ENCODE peak calls at places on chromosomes 13 and 19, in seven cellular contexts. One of them, this sample, is unnamed.

GRCh38 chr19:3750211-3750610 is 11.3 kb downstream of the APBA3 start:
- DNase-seq in stimulated activated CD4-positive, alpha-beta T cell treated with anti-CD3 and anti-CD28 coated beads, Interleukin-12 subunit alpha, Interleukin-12 subunit beta, amount 100 ng/mL, for 4 hours: no peak
- DNase-seq in naive thymus-derived CD4-positive, alpha-beta T cell: no peak
- DNase-seq in fibroblast of pulmonary artery: no peak
- DNase-seq in stromal cell of bone marrow: no peak
- DNase-seq in HFFc6: no peak
- DNase-seq in colonic mucosa: no peak
- DNase-seq in this sample: no peak

GRCh38 chr19:20858218-20858617 is 64.8 kb upstream of the ZNF85 start:
- DNase-seq in stimulated activated CD4-positive, alpha-beta T cell treated with anti-CD3 and anti-CD28 coated beads, Interleukin-12 subunit alpha, Interleukin-12 subunit beta, amount 100 ng/mL, for 4 hours: no peak
- DNase-seq in naive thymus-derived CD4-positive, alpha-beta T cell: no peak
- DNase-seq in fibroblast of pulmonary artery: no peak
- DNase-seq in stromal cell of bone marrow: no peak
- DNase-seq in HFFc6: no peak
- DNase-seq in colonic mucosa: no peak
- DNase-seq in this sample: no peak

GRCh38 chr19:1410136-1410786 is 2.9 kb downstream of the DAZAP1 start:
- DNase-seq in stimulated activated CD4-positive, alpha-beta T cell treated with anti-CD3 and anti-CD28 coated beads, Interleukin-12 subunit alpha, Interleukin-12 subunit beta, amount 100 ng/mL, for 4 hours: no peak
- DNase-seq in naive thymus-derived CD4-positive, alpha-beta T cell: no peak
- DNase-seq in fibroblast of pulmonary artery: peak
- DNase-seq in stromal cell of bone marrow: no peak
- DNase-seq in HFFc6: no peak
- DNase-seq in colonic mucosa: no peak
- DNase-seq in this sample: no peak

GRCh38 chr13:93080587-93080986 is 146.0 kb upstream of the GPC6 start:
- DNase-seq in stimulated activated CD4-positive, alpha-beta T cell treated with anti-CD3 and anti-CD28 coated beads, Interleukin-12 subunit alpha, Interleukin-12 subunit beta, amount 100 ng/mL, for 4 hours: no peak
- DNase-seq in naive thymus-derived CD4-positive, alpha-beta T cell: no peak
- DNase-seq in fibroblast of pulmonary artery: peak
- DNase-seq in stromal cell of bone marrow: no peak
- DNase-seq in HFFc6: no peak
- DNase-seq in colonic mucosa: no peak
- DNase-seq in this sample: no peak

GRCh38 chr13:95117092-95117491 is 184.2 kb downstream of the ABCC4 start:
- DNase-seq in stimulated activated CD4-positive, alpha-beta T cell treated with anti-CD3 and anti-CD28 coated beads, Interleukin-12 subunit alpha, Interleukin-12 subunit beta, amount 100 ng/mL, for 4 hours: no peak
- DNase-seq in naive thymus-derived CD4-positive, alpha-beta T cell: no peak
- DNase-seq in fibroblast of pulmonary artery: no peak
- DNase-seq in stromal cell of bone marrow: no peak
- DNase-seq in HFFc6: no peak
- DNase-seq in colonic mucosa: no peak
- DNase-seq in this sample: no peak

GRCh38 chr19:13842294-13843103 is 34.4 kb upstream of the NANOS3 start:
- DNase-seq in stimulated activated CD4-positive, alpha-beta T cell treated with anti-CD3 and anti-CD28 coated beads, Interleukin-12 subunit alpha, Interleukin-12 subunit beta, amount 100 ng/mL, for 4 hours: peak
- DNase-seq in naive thymus-derived CD4-positive, alpha-beta T cell: peak
- DNase-seq in fibroblast of pulmonary artery: peak
- DNase-seq in stromal cell of bone marrow: no peak
- DNase-seq in HFFc6: peak
- DNase-seq in colonic mucosa: peak
- DNase-seq in this sample: no peak

GRCh38 chr19:5205388-5205787 is 135.2 kb downstream of the PTPRS start:
- DNase-seq in stimulated activated CD4-positive, alpha-beta T cell treated with anti-CD3 and anti-CD28 coated beads, Interleukin-12 subunit alpha, Interleukin-12 subunit beta, amount 100 ng/mL, for 4 hours: no peak
- DNase-seq in naive thymus-derived CD4-positive, alpha-beta T cell: peak
- DNase-seq in fibroblast of pulmonary artery: no peak
- DNase-seq in stromal cell of bone marrow: no peak
- DNase-seq in HFFc6: no peak
- DNase-seq in colonic mucosa: no peak
- DNase-seq in this sample: no peak

GRCh38 chr13:55627221-55627620 is 1513.5 kb upstream of the PRR20A start:
- DNase-seq in stimulated activated CD4-positive, alpha-beta T cell treated with anti-CD3 and anti-CD28 coated beads, Interleukin-12 subunit alpha, Interleukin-12 subunit beta, amount 100 ng/mL, for 4 hours: no peak
- DNase-seq in naive thymus-derived CD4-positive, alpha-beta T cell: no peak
- DNase-seq in fibroblast of pulmonary artery: no peak
- DNase-seq in stromal cell of bone marrow: no peak
- DNase-seq in HFFc6: no peak
- DNase-seq in colonic mucosa: no peak
- DNase-seq in this sample: no peak

GRCh38 chr19:37537391-37537947 is 30.7 kb downstream of the ZNF793 start:
- DNase-seq in stimulated activated CD4-positive, alpha-beta T cell treated with anti-CD3 and anti-CD28 coated beads, Interleukin-12 subunit alpha, Interleukin-12 subunit beta, amount 100 ng/mL, for 4 hours: no peak
- DNase-seq in naive thymus-derived CD4-positive, alpha-beta T cell: no peak
- DNase-seq in fibroblast of pulmonary artery: peak
- DNase-seq in stromal cell of bone marrow: no peak
- DNase-seq in HFFc6: no peak
- DNase-seq in colonic mucosa: no peak
- DNase-seq in this sample: no peak

GRCh38 chr19:27901078-27901477 is 1311.9 kb downstream of the UQCRFS1 start:
- DNase-seq in stimulated activated CD4-positive, alpha-beta T cell treated with anti-CD3 and anti-CD28 coated beads, Interleukin-12 subunit alpha, Interleukin-12 subunit beta, amount 100 ng/mL, for 4 hours: no peak
- DNase-seq in naive thymus-derived CD4-positive, alpha-beta T cell: no peak
- DNase-seq in fibroblast of pulmonary artery: no peak
- DNase-seq in stromal cell of bone marrow: no peak
- DNase-seq in HFFc6: no peak
- DNase-seq in colonic mucosa: no peak
- DNase-seq in this sample: no peak

GRCh38 chr13:94309997-94310842 is 169.3 kb downstream of the DCT start:
- DNase-seq in stimulated activated CD4-positive, alpha-beta T cell treated with anti-CD3 and anti-CD28 coated beads, Interleukin-12 subunit alpha, Interleukin-12 subunit beta, amount 100 ng/mL, for 4 hours: no peak
- DNase-seq in naive thymus-derived CD4-positive, alpha-beta T cell: no peak
- DNase-seq in fibroblast of pulmonary artery: peak
- DNase-seq in stromal cell of bone marrow: peak
- DNase-seq in HFFc6: peak
- DNase-seq in colonic mucosa: no peak
- DNase-seq in this sample: no peak

GRCh38 chr19:45789035-45789786 is 3.4 kb downstream of the DMWD start:
- DNase-seq in stimulated activated CD4-positive, alpha-beta T cell treated with anti-CD3 and anti-CD28 coated beads, Interleukin-12 subunit alpha, Interleukin-12 subunit beta, amount 100 ng/mL, for 4 hours: no peak
- DNase-seq in naive thymus-derived CD4-positive, alpha-beta T cell: no peak
- DNase-seq in fibroblast of pulmonary artery: no peak
- DNase-seq in stromal cell of bone marrow: no peak
- DNase-seq in HFFc6: no peak
- DNase-seq in colonic mucosa: no peak
- DNase-seq in this sample: no peak

GRCh38 chr13:113935523-113935922 is 38.4 kb downstream of the C13orf46 start:
- DNase-seq in stimulated activated CD4-positive, alpha-beta T cell treated with anti-CD3 and anti-CD28 coated beads, Interleukin-12 subunit alpha, Interleukin-12 subunit beta, amount 100 ng/mL, for 4 hours: no peak
- DNase-seq in naive thymus-derived CD4-positive, alpha-beta T cell: no peak
- DNase-seq in fibroblast of pulmonary artery: no peak
- DNase-seq in stromal cell of bone marrow: no peak
- DNase-seq in HFFc6: no peak
- DNase-seq in colonic mucosa: no peak
- DNase-seq in this sample: peak

GRCh38 chr13:64180756-64181155 is 2765.1 kb upstream of the PCDH20 start:
- DNase-seq in stimulated activated CD4-positive, alpha-beta T cell treated with anti-CD3 and anti-CD28 coated beads, Interleukin-12 subunit alpha, Interleukin-12 subunit beta, amount 100 ng/mL, for 4 hours: no peak
- DNase-seq in naive thymus-derived CD4-positive, alpha-beta T cell: no peak
- DNase-seq in fibroblast of pulmonary artery: no peak
- DNase-seq in stromal cell of bone marrow: no peak
- DNase-seq in HFFc6: no peak
- DNase-seq in colonic mucosa: no peak
- DNase-seq in this sample: no peak

GRCh38 chr13:23963947-23964346 is 66.6 kb upstream of the C1QTNF9B start:
- DNase-seq in stimulated activated CD4-positive, alpha-beta T cell treated with anti-CD3 and anti-CD28 coated beads, Interleukin-12 subunit alpha, Interleukin-12 subunit beta, amount 100 ng/mL, for 4 hours: no peak
- DNase-seq in naive thymus-derived CD4-positive, alpha-beta T cell: no peak
- DNase-seq in fibroblast of pulmonary artery: no peak
- DNase-seq in stromal cell of bone marrow: no peak
- DNase-seq in HFFc6: no peak
- DNase-seq in colonic mucosa: no peak
- DNase-seq in this sample: no peak

GRCh38 chr13:61695147-61695546 is 279.5 kb upstream of the PCDH20 start:
- DNase-seq in stimulated activated CD4-positive, alpha-beta T cell treated with anti-CD3 and anti-CD28 coated beads, Interleukin-12 subunit alpha, Interleukin-12 subunit beta, amount 100 ng/mL, for 4 hours: no peak
- DNase-seq in naive thymus-derived CD4-positive, alpha-beta T cell: no peak
- DNase-seq in fibroblast of pulmonary artery: no peak
- DNase-seq in stromal cell of bone marrow: no peak
- DNase-seq in HFFc6: no peak
- DNase-seq in colonic mucosa: no peak
- DNase-seq in this sample: no peak

GRCh38 chr19:1171755-1172352 is 2.2 kb downstream of the SBNO2 start:
- DNase-seq in stimulated activated CD4-positive, alpha-beta T cell treated with anti-CD3 and anti-CD28 coated beads, Interleukin-12 subunit alpha, Interleukin-12 subunit beta, amount 100 ng/mL, for 4 hours: no peak
- DNase-seq in naive thymus-derived CD4-positive, alpha-beta T cell: no peak
- DNase-seq in fibroblast of pulmonary artery: no peak
- DNase-seq in stromal cell of bone marrow: no peak
- DNase-seq in HFFc6: no peak
- DNase-seq in colonic mucosa: no peak
- DNase-seq in this sample: no peak

GRCh38 chr13:33194820-33195692 is 90.5 kb downstream of the STARD13 start:
- DNase-seq in stimulated activated CD4-positive, alpha-beta T cell treated with anti-CD3 and anti-CD28 coated beads, Interleukin-12 subunit alpha, Interleukin-12 subunit beta, amount 100 ng/mL, for 4 hours: no peak
- DNase-seq in naive thymus-derived CD4-positive, alpha-beta T cell: no peak
- DNase-seq in fibroblast of pulmonary artery: peak
- DNase-seq in stromal cell of bone marrow: peak
- DNase-seq in HFFc6: peak
- DNase-seq in colonic mucosa: no peak
- DNase-seq in this sample: peak

GRCh38 chr13:44854264-44855060 is 134.8 kb downstream of the NUFIP1 start:
- DNase-seq in stimulated activated CD4-positive, alpha-beta T cell treated with anti-CD3 and anti-CD28 coated beads, Interleukin-12 subunit alpha, Interleukin-12 subunit beta, amount 100 ng/mL, for 4 hours: no peak
- DNase-seq in naive thymus-derived CD4-positive, alpha-beta T cell: no peak
- DNase-seq in fibroblast of pulmonary artery: no peak
- DNase-seq in stromal cell of bone marrow: no peak
- DNase-seq in HFFc6: no peak
- DNase-seq in colonic mucosa: peak
- DNase-seq in this sample: peak

GRCh38 chr13:51782026-51782710 is 21.8 kb downstream of the DHRS12 start:
- DNase-seq in stimulated activated CD4-positive, alpha-beta T cell treated with anti-CD3 and anti-CD28 coated beads, Interleukin-12 subunit alpha, Interleukin-12 subunit beta, amount 100 ng/mL, for 4 hours: no peak
- DNase-seq in naive thymus-derived CD4-positive, alpha-beta T cell: no peak
- DNase-seq in fibroblast of pulmonary artery: no peak
- DNase-seq in stromal cell of bone marrow: no peak
- DNase-seq in HFFc6: no peak
- DNase-seq in colonic mucosa: no peak
- DNase-seq in this sample: no peak

GRCh38 chr13:112840472-112841302 is 128.3 kb upstream of the MCF2L start:
- DNase-seq in stimulated activated CD4-positive, alpha-beta T cell treated with anti-CD3 and anti-CD28 coated beads, Interleukin-12 subunit alpha, Interleukin-12 subunit beta, amount 100 ng/mL, for 4 hours: no peak
- DNase-seq in naive thymus-derived CD4-positive, alpha-beta T cell: no peak
- DNase-seq in fibroblast of pulmonary artery: no peak
- DNase-seq in stromal cell of bone marrow: no peak
- DNase-seq in HFFc6: no peak
- DNase-seq in colonic mucosa: no peak
- DNase-seq in this sample: no peak

GRCh38 chr13:32415019-32415418 is 12.9 kb downstream of the N4BP2L1 start:
- DNase-seq in stimulated activated CD4-positive, alpha-beta T cell treated with anti-CD3 and anti-CD28 coated beads, Interleukin-12 subunit alpha, Interleukin-12 subunit beta, amount 100 ng/mL, for 4 hours: no peak
- DNase-seq in naive thymus-derived CD4-positive, alpha-beta T cell: no peak
- DNase-seq in fibroblast of pulmonary artery: no peak
- DNase-seq in stromal cell of bone marrow: no peak
- DNase-seq in HFFc6: no peak
- DNase-seq in colonic mucosa: peak
- DNase-seq in this sample: no peak

This sample was measured in NCI-H774.